ENCODE peak calls at places on chromosomes 3 and 15, in seven cellular contexts. Y is Karpas-422, X is DND-41, F is IMR-90, R is neural progenitor cell, U is astrocyte, K is K562. I is an unnamed sample.
A peak's percentile ranks its signal among the peaks of the same experiment; 100 is the strongest.

GRCh38 chr15:47885921-47886320 is 168.6 kb downstream of the SEMA6D start:
- DNase-seq in K (no peak), F (peak; percentile 28), U (peak; percentile 90), Y (no peak), R (peak; percentile 21), X (no peak), I (peak; percentile 23)

GRCh38 chr3:197196192-197196591 is 102.2 kb downstream of the DLG1 start:
- DNase-seq in Y (no peak), K (no peak), X (no peak), R (no peak), F (peak; percentile 4), U (no peak), I (no peak)

GRCh38 chr15:22786868-22787698 is 639 bp downstream of the NIPA1 start:
- DNase-seq in Y (peak; percentile 63), U (no peak), R (peak; percentile 66), X (peak; percentile 24), F (no peak), K (peak; percentile 46), I (no peak)

GRCh38 chr15:67175643-67176071 is 78.8 kb downstream of the AAGAB start:
- DNase-seq in U (no peak), Y (no peak), K (no peak), F (peak; percentile 69), X (no peak), R (no peak), I (no peak)

GRCh38 chr3:25174251-25174650 is 253.8 kb upstream of the RARB start:
- DNase-seq in K (no peak), Y (no peak), F (no peak), U (no peak), R (no peak), X (no peak), I (no peak)

GRCh38 chr3:55620361-55621025 is 133.4 kb upstream of the WNT5A start:
- DNase-seq in Y (no peak), F (peak; percentile 87), U (peak; percentile 84), X (no peak), K (peak; percentile 2), R (no peak), I (peak; percentile 42)

GRCh38 chr3:119649764-119650163 is 10.6 kb downstream of the POPDC2 start:
- DNase-seq in K (no peak), X (no peak), R (no peak), Y (no peak), U (no peak), F (peak; percentile 61), I (no peak)

GRCh38 chr3:15497984-15498383 is 23.5 kb downstream of the COLQ start:
- DNase-seq in Y (peak; percentile 26), R (no peak), U (no peak), X (no peak), K (no peak), F (no peak), I (no peak)

GRCh38 chr3:127799476-127800222 is 22.7 kb downstream of the MGLL start:
- DNase-seq in R (no peak), X (no peak), K (no peak), Y (peak; percentile 41), F (peak; percentile 97), U (peak; percentile 93), I (no peak)

GRCh38 chr15:62976301-62976842 is 66.2 kb upstream of the TPM1 start:
- DNase-seq in R (no peak), F (peak; percentile 64), K (no peak), U (peak; percentile 75), Y (no peak), X (no peak), I (no peak)

GRCh38 chr3:31196881-31197364 is 302.5 kb upstream of the GADL1 start:
- DNase-seq in X (no peak), K (no peak), Y (no peak), U (peak; percentile 81), F (peak; percentile 18), R (no peak), I (peak; percentile 80)

GRCh38 chr3:52245322-52246263 is at the start of gene PPM1M:
- DNase-seq in F (peak; percentile 31), K (peak; percentile 18), U (no peak), Y (peak; percentile 68), R (peak; percentile 83), X (peak; percentile 65), I (no peak)

GRCh38 chr15:34753236-34753894 is 1.4 kb downstream of the GJD2 start:
- DNase-seq in K (peak; percentile 52), Y (no peak), U (peak; percentile 36), F (peak; percentile 71), X (no peak), R (peak; percentile 88), I (no peak)

GRCh38 chr15:34754171-34754580 is 622 bp downstream of the GJD2 start:
- DNase-seq in X (no peak), K (no peak), R (peak; percentile 23), F (no peak), Y (no peak), U (no peak), I (no peak)

GRCh38 chr15:34755419-34755773 is 598 bp upstream of the GJD2 start:
- DNase-seq in X (no peak), F (no peak), U (no peak), K (no peak), R (no peak), Y (no peak), I (no peak)

GRCh38 chr15:34757262-34757661 is 2.5 kb upstream of the GJD2 start:
- DNase-seq in X (no peak), U (no peak), K (no peak), Y (no peak), R (no peak), F (no peak), I (no peak)

DNA sequence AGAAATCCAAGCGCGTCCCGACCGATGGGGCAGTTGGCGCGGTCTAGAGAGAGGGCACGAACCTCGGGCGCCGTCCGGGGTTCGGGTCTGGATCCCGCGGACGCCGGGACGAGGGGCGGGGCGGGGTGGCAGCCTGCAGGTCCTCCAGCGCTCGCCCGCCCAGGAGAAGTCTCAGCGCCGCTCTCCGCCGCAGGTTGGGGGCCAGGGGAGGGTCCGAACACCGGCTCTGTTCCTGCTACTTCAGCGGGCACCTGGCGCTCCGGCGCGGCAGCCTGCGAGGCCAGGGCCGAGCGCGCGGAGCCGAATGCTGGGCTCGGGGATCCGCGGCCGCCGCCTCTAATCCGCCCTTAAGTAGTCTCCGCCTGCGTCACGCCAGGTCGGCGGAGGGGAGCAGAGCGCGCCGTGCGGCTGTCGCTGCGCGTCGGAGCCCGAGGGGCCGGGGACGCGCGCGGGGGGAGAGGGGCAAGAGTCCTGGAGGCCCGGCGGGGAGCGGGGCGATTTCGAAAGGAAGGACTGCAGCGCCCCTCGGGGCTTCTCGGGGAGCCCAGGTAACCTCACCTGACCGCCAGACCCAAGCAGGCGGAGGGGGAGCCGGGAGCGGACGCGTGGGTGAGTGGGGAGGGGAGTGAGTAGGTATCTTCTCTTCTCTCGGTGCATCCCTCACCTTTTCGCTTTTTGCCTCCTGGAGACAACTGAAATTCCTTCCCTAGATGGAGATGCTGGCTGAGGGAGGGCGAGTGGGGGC is at the start of gene GJD2:
- DNase-seq in K (peak; percentile 6), X (no peak), Y (no peak), U (no peak), R (peak; percentile 89), F (no peak), I (no peak)
- H2AFZ ChIP-seq in K (no peak within 1 kb of the TSS), X (no peak within 1 kb of the TSS), Y (no peak within 1 kb of the TSS), U (no peak within 1 kb of the TSS), R (no peak within 1 kb of the TSS), F (peak within 1 kb of the TSS; percentile 29), I (no peak within 1 kb of the TSS)

GRCh38 chr3:173700336-173700735 is 302.8 kb downstream of the NLGN1 start:
- DNase-seq in Y (no peak), R (no peak), F (no peak), K (no peak), X (no peak), U (no peak), I (no peak)

GRCh38 chr3:173699353-173699752 is 301.8 kb downstream of the NLGN1 start:
- DNase-seq in Y (no peak), U (no peak), X (no peak), R (no peak), K (no peak), F (no peak), I (no peak)
- H3K27ac ChIP-seq in Y (no peak overlapping the region), U (no peak overlapping the region), X (no peak overlapping the region), R (peak overlapping the region; percentile 88), K (no peak overlapping the region), F (no peak overlapping the region), I (no peak overlapping the region)

GRCh38 chr15:90141646-90142045 is 39.4 kb upstream of the IDH2 start:
- DNase-seq in K (peak; percentile 55), X (no peak), F (peak; percentile 66), U (peak; percentile 50), Y (no peak), R (no peak), I (no peak)

GRCh38 chr15:90145259-90145658 is 43.0 kb upstream of the IDH2 start:
- DNase-seq in U (no peak), F (no peak), R (no peak), K (no peak), Y (no peak), X (peak; percentile 27), I (no peak)

GRCh38 chr15:90145761-90146160 is 43.5 kb upstream of the IDH2 start:
- DNase-seq in R (no peak), U (no peak), K (no peak), Y (no peak), X (no peak), F (no peak), I (no peak)

GRCh38 chr15:90142216-90143175 is 40.2 kb upstream of the IDH2 start:
- DNase-seq in F (no peak), K (peak; percentile 79), Y (no peak), R (no peak), U (no peak), X (peak; percentile 83), I (no peak)

DNA sequence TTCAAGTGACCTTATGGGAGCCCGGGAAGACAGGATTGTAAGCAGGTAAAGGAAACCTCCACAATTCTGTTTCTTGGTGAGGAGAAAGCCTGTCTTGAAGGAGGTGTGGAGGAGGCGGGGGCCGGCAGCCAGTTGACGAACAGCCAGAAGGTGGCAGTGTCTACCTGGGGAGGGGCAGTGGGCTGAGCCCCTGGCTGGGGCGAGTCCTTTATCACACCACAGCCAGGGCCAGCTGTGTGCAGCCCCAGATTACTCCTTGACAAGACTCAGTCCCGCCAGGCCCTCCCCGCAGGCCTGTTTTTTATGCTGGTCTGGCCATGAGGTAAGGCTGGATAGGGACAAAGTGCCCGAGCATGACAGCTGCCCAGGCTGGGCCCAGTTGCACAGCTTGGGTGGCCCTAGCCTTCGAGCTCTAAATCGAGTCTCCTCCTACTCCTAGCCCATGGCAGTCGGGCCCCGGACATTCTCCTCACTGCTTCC is 40.9 kb upstream of the IDH2 start:
- DNase-seq in R (peak; percentile 93), F (peak; percentile 33), U (peak; percentile 14), X (peak; percentile 80), Y (peak; percentile 89), K (peak; percentile 98), I (no peak)
- H2AFZ ChIP-seq in R (peak overlapping the region; percentile 51), F (peak overlapping the region; percentile 89), U (peak overlapping the region; percentile 64), X (peak overlapping the region; percentile 59), Y (no peak overlapping the region), K (peak overlapping the region; percentile 88), I (peak overlapping the region; percentile 3)

GRCh38 chr3:123379041-123379830 is 69.7 kb downstream of the ADCY5 start:
- DNase-seq in X (no peak), Y (no peak), R (no peak), F (no peak), K (no peak), U (no peak), I (no peak)

GRCh38 chr3:123383101-123384053 is 65.5 kb downstream of the ADCY5 start:
- DNase-seq in Y (no peak), R (peak; percentile 58), K (no peak), U (peak; percentile 82), F (peak; percentile 62), X (no peak), I (no peak)

GRCh38 chr3:123377173-123377740 is 71.6 kb downstream of the ADCY5 start:
- DNase-seq in U (no peak), Y (no peak), X (no peak), K (no peak), R (no peak), F (no peak), I (no peak)

GRCh38 chr3:123378409-123378915 is 70.4 kb downstream of the ADCY5 start:
- DNase-seq in K (no peak), Y (no peak), R (no peak), X (no peak), F (no peak), U (no peak), I (no peak)

GRCh38 chr3:123380261-123380660 is 68.6 kb downstream of the ADCY5 start:
- DNase-seq in K (no peak), R (no peak), U (no peak), F (no peak), X (no peak), Y (no peak), I (no peak)
- H3K27ac ChIP-seq in K (no peak overlapping the region), R (no peak overlapping the region), U (no peak overlapping the region), F (no peak overlapping the region), X (no peak overlapping the region), Y (no peak overlapping the region), I (no peak overlapping the region)